ENCODE peak calls at places on chromosomes 2 and 18, in six cellular contexts. V is amniotic epithelial cell; I is pulmonary artery endothelial cell; U is Ammon's horn; F is non-pigmented ciliary epithelial cell; R is activated CD4-positive, alpha-beta T cell treated with anti-CD3 and anti-CD28 coated beads for 48 hours. P is an unnamed sample.

GRCh38 chr2:36461039-36461681 is 105.6 kb downstream of the CRIM1 start:
- DNase-seq in V (peak; percentile 94), I (peak; percentile 90), U (no peak), F (peak; percentile 95), R (no peak), P (no peak)

GRCh38 chr18:58525517-58525916 is 103.4 kb downstream of the ALPK2 start:
- DNase-seq in V (peak; percentile 59), I (no peak), U (no peak), F (no peak), R (peak; percentile 84), P (no peak)

GRCh38 chr2:3168230-3168891 is 209.3 kb downstream of the EIPR1 start:
- DNase-seq in V (peak; percentile 13), I (no peak), U (no peak), F (peak; percentile 43), R (no peak), P (no peak)

GRCh38 chr2:20504174-20504573 is 57.3 kb downstream of the RHOB start:
- DNase-seq in V (no peak), I (no peak), U (no peak), F (no peak), R (no peak), P (no peak)

GRCh38 chr2:120825370-120826259 is 89.9 kb downstream of the GLI2 start:
- DNase-seq in V (peak; percentile 41), I (no peak), U (peak; percentile 94), F (no peak), R (no peak), P (no peak)

GRCh38 chr2:23520256-23520655 is 135.3 kb downstream of the KLHL29 start:
- DNase-seq in V (no peak), I (no peak), U (no peak), F (no peak), R (no peak), P (no peak)

GRCh38 chr18:36017232-36017631 is 44.8 kb downstream of the RMP24 start:
- DNase-seq in V (no peak), I (no peak), U (no peak), F (no peak), R (no peak), P (no peak)

GRCh38 chr2:45616663-45617411 is 5.8 kb upstream of the SRBD1 start:
- DNase-seq in V (peak; percentile 37), I (no peak), U (no peak), F (no peak), R (no peak), P (no peak)

GRCh38 chr2:239732666-239733010 is 292.5 kb downstream of the NDUFA10 start:
- DNase-seq in V (no peak), I (no peak), U (no peak), F (no peak), R (no peak), P (no peak)

GRCh38 chr2:30219886-30220478 is 11.4 kb upstream of the LBH start:
- DNase-seq in V (no peak), I (no peak), U (no peak), F (no peak), R (no peak), P (no peak)

GRCh38 chr2:158182681-158183350 is 81.1 kb downstream of the UPP2 start:
- DNase-seq in V (no peak), I (no peak), U (no peak), F (no peak), R (no peak), P (no peak)

GRCh38 chr2:169771612-169772011 is 27.1 kb upstream of the SSB start:
- DNase-seq in V (no peak), I (no peak), U (no peak), F (no peak), R (no peak), P (no peak)

GRCh38 chr2:5125017-5125730 is 567.0 kb upstream of the SOX11 start:
- DNase-seq in V (no peak), I (no peak), U (no peak), F (no peak), R (no peak), P (no peak)

GRCh38 chr18:9135081-9135911 is 1.3 kb upstream of the ANKRD12 start:
- DNase-seq in V (no peak), I (no peak), U (no peak), F (no peak), R (no peak), P (no peak)

GRCh38 chr2:170716851-170717598 is 1.9 kb downstream of the SP5 start:
- DNase-seq in V (no peak), I (no peak), U (no peak), F (no peak), R (peak; percentile 63), P (peak; percentile 36)

GRCh38 chr2:104033399-104033798 is 820.5 kb upstream of the POU3F3 start:
- DNase-seq in V (no peak), I (no peak), U (peak; percentile 49), F (no peak), R (no peak), P (no peak)

GRCh38 chr2:177078416-177078815 is 134.2 kb upstream of the HNRNPA3 start:
- DNase-seq in V (peak; percentile 8), I (no peak), U (peak; percentile 32), F (no peak), R (no peak), P (no peak)

P was measured in GM13976.